ENCODE peak calls at places on chromosomes 16 and 17, in nine cellular contexts. W is Panc1; Y is BJ; U is upper lobe of right lung; X is PC-3; M is CD4-positive, CD25-positive, alpha-beta regulatory T cell; S is keratinocyte; V is pancreas; K is mammary epithelial cell. C is an unnamed sample.

GRCh38 chr17:36858119-36859002 is 78.9 kb upstream of the LHX1 start:
- DNase-seq in W (no peak), Y (no peak), U (no peak), X (peak), M (no peak), S (no peak), V (no peak), K (peak), C (no peak)

GRCh38 chr16:67198238-67198734 is 645 bp upstream of the ELMO3 start:
- DNase-seq in W (no peak), Y (no peak), U (peak), X (peak), M (no peak), S (peak), V (no peak), K (peak), C (peak)

GRCh38 chr17:77365584-77366186 is 224.9 kb downstream of the SEC14L1 start:
- DNase-seq in W (no peak), Y (no peak), U (peak), X (peak), M (no peak), S (no peak), V (peak), K (peak), C (no peak)

GRCh38 chr16:48623304-48624016 is 13.5 kb upstream of the N4BP1 start:
- DNase-seq in W (peak), Y (no peak), U (peak), X (peak), M (peak), S (no peak), V (peak), K (peak), C (peak)

GRCh38 chr16:47916266-47916665 is 239.5 kb downstream of the ABCC12 start:
- DNase-seq in W (no peak), Y (no peak), U (no peak), X (peak), M (no peak), S (no peak), V (no peak), K (no peak), C (no peak)

GRCh38 chr16:58727028-58727781 is 6.9 kb downstream of the GOT2 start:
- DNase-seq in W (no peak), Y (no peak), U (no peak), X (no peak), M (no peak), S (no peak), V (no peak), K (no peak), C (no peak)

GRCh38 chr17:27871407-27871806 is 21.8 kb downstream of the LYRM9 start:
- DNase-seq in W (no peak), Y (no peak), U (no peak), X (no peak), M (no peak), S (no peak), V (no peak), K (no peak), C (no peak)

GRCh38 chr17:44840936-44841335 is 6.7 kb upstream of the HIGD1B start:
- DNase-seq in W (no peak), Y (no peak), U (no peak), X (no peak), M (no peak), S (no peak), V (no peak), K (no peak), C (no peak)

GRCh38 chr17:3845361-3845753 is 689 bp downstream of the NCBP3 start:
- DNase-seq in W (no peak), Y (no peak), U (no peak), X (no peak), M (peak), S (no peak), V (no peak), K (peak), C (no peak)

GRCh38 chr17:35605753-35606152 is 18.6 kb downstream of the AP2B1 start:
- DNase-seq in W (no peak), Y (peak), U (no peak), X (no peak), M (no peak), S (no peak), V (no peak), K (no peak), C (no peak)

GRCh38 chr17:35132099-35132498 is 10.0 kb downstream of the NLE1 start:
- DNase-seq in W (no peak), Y (no peak), U (no peak), X (no peak), M (no peak), S (no peak), V (no peak), K (no peak), C (no peak)

GRCh38 chr16:27355610-27356009 is 41.8 kb downstream of the IL4R start:
- DNase-seq in W (no peak), Y (no peak), U (peak), X (peak), M (peak), S (no peak), V (no peak), K (no peak), C (peak)

GRCh38 chr16:21088646-21089538 is 61.8 kb downstream of the DNAH3 start:
- DNase-seq in W (no peak), Y (no peak), U (no peak), X (peak), M (no peak), S (no peak), V (no peak), K (peak), C (no peak)

GRCh38 chr16:1012722-1013592 is 31.4 kb downstream of the SOX8 start:
- DNase-seq in W (no peak), Y (no peak), U (no peak), X (no peak), M (no peak), S (no peak), V (no peak), K (no peak), C (no peak)

GRCh38 chr17:57985675-57985974 is 2.4 kb downstream of the VEZF1 start:
- DNase-seq in W (no peak), Y (no peak), U (no peak), X (peak), M (no peak), S (no peak), V (no peak), K (peak), C (no peak)
- H3K4me3 ChIP-seq in W (peak), Y (no peak), U (peak), X (peak), M (peak), S (peak), V (no peak), K (peak), C (no peak)

DNA sequence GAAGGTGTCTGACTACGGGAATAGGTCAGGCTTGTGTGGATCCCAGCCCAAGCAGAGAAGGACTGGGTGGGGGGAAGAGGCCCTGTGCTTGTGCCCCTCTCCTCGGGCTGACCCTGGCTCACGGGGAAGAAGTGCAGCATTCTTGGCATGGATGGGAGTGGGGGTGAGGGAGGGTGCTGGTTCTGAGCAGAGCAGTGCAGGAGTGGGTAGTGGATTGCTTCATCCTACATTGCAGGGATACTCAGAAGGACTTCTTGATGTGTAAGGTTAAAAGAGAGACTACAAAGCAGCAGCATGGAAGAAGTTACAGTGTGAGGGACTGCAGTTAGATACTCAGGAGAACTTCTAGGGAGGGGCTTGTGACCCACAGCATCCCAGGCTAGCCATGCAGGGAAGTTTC is 2.1 kb downstream of the ARHGAP23 start:
- DNase-seq in W (no peak), Y (no peak), U (no peak), X (no peak), M (no peak), S (no peak), V (no peak), K (no peak), C (no peak)
- H3K4me3 ChIP-seq in W (no peak), Y (no peak), U (no peak), X (no peak), M (no peak), S (no peak), V (no peak), K (no peak), C (no peak)

GRCh38 chr17:67003231-67003630 is 38.7 kb downstream of the CACNG4 start:
- DNase-seq in W (no peak), Y (no peak), U (no peak), X (no peak), M (no peak), S (no peak), V (no peak), K (no peak), C (no peak)
- H3K4me3 ChIP-seq in W (no peak), Y (no peak), U (no peak), X (no peak), M (no peak), S (no peak), V (no peak), K (no peak), C (no peak)

GRCh38 chr16:13835935-13836334 is 84.0 kb upstream of the ERCC4 start:
- DNase-seq in W (no peak), Y (no peak), U (no peak), X (no peak), M (no peak), S (no peak), V (no peak), K (no peak), C (no peak)
- H3K4me3 ChIP-seq in W (no peak), Y (no peak), U (no peak), X (no peak), M (no peak), S (no peak), V (no peak), K (no peak), C (no peak)

GRCh38 chr16:80931661-80931984 is 75.1 kb downstream of the CMC2 start:
- DNase-seq in W (no peak), Y (no peak), U (no peak), X (no peak), M (no peak), S (no peak), V (no peak), K (no peak), C (no peak)
- H3K4me3 ChIP-seq in W (peak), Y (peak), U (peak), X (peak), M (no peak), S (no peak), V (peak), K (peak), C (no peak)

C was measured in Jurkat, Clone E6-1.